ENCODE peak calls at places on chromosomes 6 and 20, in eight cellular contexts. One of them, this sample, is unnamed.

GRCh38 chr6:91132461-91132860 is 545.6 kb upstream of the MAP3K7 start:
- DNase-seq in NAMALWA: no peak
- DNase-seq in fibroblast of the aortic adventitia: no peak
- DNase-seq in DMS153: peak; percentile 38
- DNase-seq in NCI-H1092 treated with DMSO at 0.1 percent for 48 hours: no peak
- DNase-seq in body of pancreas: no peak
- DNase-seq in stimulated activated CD4-positive, alpha-beta T cell treated with anti-CD3 and anti-CD28 coated beads, TNF-alpha, amount 100 ng/mL, for 1 hour: no peak
- DNase-seq in NCI-H345: no peak
- DNase-seq in this sample: no peak

GRCh38 chr6:170050591-170051041 is 240.3 kb downstream of the DLL1 start:
- DNase-seq in fibroblast of the aortic adventitia: no peak
- DNase-seq in body of pancreas: no peak
- DNase-seq in NCI-H1092 treated with DMSO at 0.1 percent for 48 hours: no peak
- DNase-seq in stimulated activated CD4-positive, alpha-beta T cell treated with anti-CD3 and anti-CD28 coated beads, TNF-alpha, amount 100 ng/mL, for 1 hour: no peak
- DNase-seq in NAMALWA: no peak
- DNase-seq in DMS153: no peak
- DNase-seq in NCI-H345: no peak
- DNase-seq in this sample: no peak

GRCh38 chr6:40326689-40327404 is 260.3 kb downstream of the LRFN2 start:
- DNase-seq in NCI-H345: peak; percentile 80
- DNase-seq in body of pancreas: no peak
- DNase-seq in fibroblast of the aortic adventitia: no peak
- DNase-seq in NAMALWA: peak; percentile 30
- DNase-seq in NCI-H1092 treated with DMSO at 0.1 percent for 48 hours: peak; percentile 39
- DNase-seq in DMS153: peak; percentile 89
- DNase-seq in stimulated activated CD4-positive, alpha-beta T cell treated with anti-CD3 and anti-CD28 coated beads, TNF-alpha, amount 100 ng/mL, for 1 hour: no peak
- DNase-seq in this sample: peak; percentile 50

GRCh38 chr20:45097485-45098095 is 3.3 kb downstream of the KCNS1 start:
- DNase-seq in NCI-H1092 treated with DMSO at 0.1 percent for 48 hours: peak; percentile 11
- DNase-seq in body of pancreas: peak; percentile 28
- DNase-seq in DMS153: no peak
- DNase-seq in NCI-H345: no peak
- DNase-seq in stimulated activated CD4-positive, alpha-beta T cell treated with anti-CD3 and anti-CD28 coated beads, TNF-alpha, amount 100 ng/mL, for 1 hour: no peak
- DNase-seq in fibroblast of the aortic adventitia: peak; percentile 50
- DNase-seq in NAMALWA: no peak
- DNase-seq in this sample: no peak

GRCh38 chr20:43750774-43751166 is 24.0 kb upstream of the GTSF1L start:
- DNase-seq in DMS153: no peak
- DNase-seq in fibroblast of the aortic adventitia: no peak
- DNase-seq in stimulated activated CD4-positive, alpha-beta T cell treated with anti-CD3 and anti-CD28 coated beads, TNF-alpha, amount 100 ng/mL, for 1 hour: no peak
- DNase-seq in body of pancreas: no peak
- DNase-seq in NCI-H1092 treated with DMSO at 0.1 percent for 48 hours: no peak
- DNase-seq in NAMALWA: no peak
- DNase-seq in NCI-H345: no peak
- DNase-seq in this sample: no peak

GRCh38 chr6:101013612-101014195 is 132.6 kb upstream of the ASCC3 start:
- DNase-seq in fibroblast of the aortic adventitia: no peak
- DNase-seq in NCI-H1092 treated with DMSO at 0.1 percent for 48 hours: no peak
- DNase-seq in stimulated activated CD4-positive, alpha-beta T cell treated with anti-CD3 and anti-CD28 coated beads, TNF-alpha, amount 100 ng/mL, for 1 hour: no peak
- DNase-seq in NAMALWA: no peak
- DNase-seq in DMS153: no peak
- DNase-seq in body of pancreas: no peak
- DNase-seq in NCI-H345: no peak
- DNase-seq in this sample: no peak

GRCh38 chr6:1789092-1789491 is 179.4 kb downstream of the FOXC1 start:
- DNase-seq in NAMALWA: no peak
- DNase-seq in DMS153: no peak
- DNase-seq in NCI-H1092 treated with DMSO at 0.1 percent for 48 hours: no peak
- DNase-seq in body of pancreas: no peak
- DNase-seq in fibroblast of the aortic adventitia: peak; percentile 76
- DNase-seq in NCI-H345: no peak
- DNase-seq in stimulated activated CD4-positive, alpha-beta T cell treated with anti-CD3 and anti-CD28 coated beads, TNF-alpha, amount 100 ng/mL, for 1 hour: no peak
- DNase-seq in this sample: no peak

GRCh38 chr6:105587349-105588115 is 184.7 kb upstream of the PREP start:
- DNase-seq in body of pancreas: no peak
- DNase-seq in fibroblast of the aortic adventitia: no peak
- DNase-seq in NAMALWA: peak; percentile 4
- DNase-seq in DMS153: no peak
- DNase-seq in stimulated activated CD4-positive, alpha-beta T cell treated with anti-CD3 and anti-CD28 coated beads, TNF-alpha, amount 100 ng/mL, for 1 hour: no peak
- DNase-seq in NCI-H345: no peak
- DNase-seq in NCI-H1092 treated with DMSO at 0.1 percent for 48 hours: no peak
- DNase-seq in this sample: no peak